ENCODE peak calls at places on chromosomes 1 and 21, in five cellular contexts. One of them, this sample, is unnamed.

GRCh38 chr1:212641956-212642355 is 33.4 kb downstream of the ATF3 start:
- DNase-seq in NB4: no peak
- DNase-seq in CD8-positive, alpha-beta T cell: no peak
- DNase-seq in activated B cell treated with CpG ODN at 0.5 μM for 24 hours: no peak
- DNase-seq in pancreas: no peak
- DNase-seq in this sample: no peak

GRCh38 chr21:40300300-40300699 is 433.1 kb downstream of the PCP4 start:
- DNase-seq in NB4: no peak
- DNase-seq in CD8-positive, alpha-beta T cell: no peak
- DNase-seq in activated B cell treated with CpG ODN at 0.5 μM for 24 hours: no peak
- DNase-seq in pancreas: no peak
- DNase-seq in this sample: no peak

GRCh38 chr1:178886551-178886950 is 15.7 kb upstream of the ANGPTL1 start:
- DNase-seq in NB4: no peak
- DNase-seq in CD8-positive, alpha-beta T cell: no peak
- DNase-seq in activated B cell treated with CpG ODN at 0.5 μM for 24 hours: no peak
- DNase-seq in pancreas: no peak
- DNase-seq in this sample: no peak

GRCh38 chr1:169690489-169690888 is 20.9 kb downstream of the SELL start:
- DNase-seq in NB4: no peak
- DNase-seq in CD8-positive, alpha-beta T cell: no peak
- DNase-seq in activated B cell treated with CpG ODN at 0.5 μM for 24 hours: no peak
- DNase-seq in pancreas: no peak
- DNase-seq in this sample: no peak

GRCh38 chr1:62613890-62614289 is 16.6 kb downstream of the ANGPTL3 start:
- DNase-seq in NB4: no peak
- DNase-seq in CD8-positive, alpha-beta T cell: no peak
- DNase-seq in activated B cell treated with CpG ODN at 0.5 μM for 24 hours: no peak
- DNase-seq in pancreas: no peak
- DNase-seq in this sample: no peak

GRCh38 chr1:238647877-238648276 is 738.5 kb upstream of the CHRM3 start:
- DNase-seq in NB4: peak; percentile 5
- DNase-seq in CD8-positive, alpha-beta T cell: no peak
- DNase-seq in activated B cell treated with CpG ODN at 0.5 μM for 24 hours: no peak
- DNase-seq in pancreas: no peak
- DNase-seq in this sample: no peak

GRCh38 chr1:9182784-9183257 is 51.8 kb upstream of the H6PD start:
- DNase-seq in NB4: no peak
- DNase-seq in CD8-positive, alpha-beta T cell: no peak
- DNase-seq in activated B cell treated with CpG ODN at 0.5 μM for 24 hours: no peak
- DNase-seq in pancreas: no peak
- DNase-seq in this sample: no peak

GRCh38 chr1:226097866-226098625 is 35.5 kb downstream of the H3-3A start:
- DNase-seq in NB4: no peak
- DNase-seq in CD8-positive, alpha-beta T cell: no peak
- DNase-seq in activated B cell treated with CpG ODN at 0.5 μM for 24 hours: no peak
- DNase-seq in pancreas: no peak
- DNase-seq in this sample: no peak

GRCh38 chr1:220669005-220669404 is 21.2 kb upstream of the C1orf115 start:
- DNase-seq in NB4: no peak
- DNase-seq in CD8-positive, alpha-beta T cell: no peak
- DNase-seq in activated B cell treated with CpG ODN at 0.5 μM for 24 hours: no peak
- DNase-seq in pancreas: no peak
- DNase-seq in this sample: no peak

GRCh38 chr1:227170361-227171166 is 147.7 kb downstream of the CDC42BPA start:
- DNase-seq in NB4: no peak
- DNase-seq in CD8-positive, alpha-beta T cell: no peak
- DNase-seq in activated B cell treated with CpG ODN at 0.5 μM for 24 hours: no peak
- DNase-seq in pancreas: no peak
- DNase-seq in this sample: no peak

GRCh38 chr1:5887436-5888290 is 104.6 kb downstream of the NPHP4 start:
- DNase-seq in NB4: no peak
- DNase-seq in CD8-positive, alpha-beta T cell: no peak
- DNase-seq in activated B cell treated with CpG ODN at 0.5 μM for 24 hours: no peak
- DNase-seq in pancreas: no peak
- DNase-seq in this sample: no peak

GRCh38 chr1:89609781-89610456 is 23.0 kb upstream of the LRRC8C start:
- DNase-seq in NB4: no peak
- DNase-seq in CD8-positive, alpha-beta T cell: no peak
- DNase-seq in activated B cell treated with CpG ODN at 0.5 μM for 24 hours: no peak
- DNase-seq in pancreas: no peak
- DNase-seq in this sample: no peak

GRCh38 chr1:52238474-52238873 is 96.6 kb downstream of the ZFYVE9 start:
- DNase-seq in NB4: no peak
- DNase-seq in CD8-positive, alpha-beta T cell: no peak
- DNase-seq in activated B cell treated with CpG ODN at 0.5 μM for 24 hours: no peak
- DNase-seq in pancreas: no peak
- DNase-seq in this sample: no peak

GRCh38 chr1:115112496-115113375 is 23.4 kb upstream of the TSPAN2 start:
- DNase-seq in NB4: peak; percentile 47
- DNase-seq in CD8-positive, alpha-beta T cell: peak; percentile 26
- DNase-seq in activated B cell treated with CpG ODN at 0.5 μM for 24 hours: peak; percentile 45
- DNase-seq in pancreas: peak; percentile 50
- DNase-seq in this sample: no peak

DNA sequence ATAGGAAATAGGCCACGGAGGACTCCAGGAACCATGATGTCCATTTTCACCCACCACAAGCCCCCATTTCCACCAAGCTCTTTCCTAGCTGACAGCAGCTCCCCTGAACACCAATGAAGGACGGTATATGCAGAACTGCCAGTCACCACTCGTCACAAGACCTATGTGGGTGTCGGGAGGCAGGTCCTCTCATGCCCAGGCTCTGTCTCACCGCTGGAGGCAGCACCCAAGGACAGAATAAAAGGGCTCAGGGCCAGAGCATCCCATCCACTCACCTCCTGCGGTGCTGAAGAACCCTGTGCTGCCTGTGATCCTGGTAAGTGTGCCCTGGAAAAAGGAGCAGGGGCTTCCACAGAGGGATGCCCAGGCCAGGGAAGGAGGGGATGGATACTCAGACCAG is at the start of gene LCE1F:
- DNase-seq in NB4: no peak
- DNase-seq in CD8-positive, alpha-beta T cell: no peak
- DNase-seq in activated B cell treated with CpG ODN at 0.5 μM for 24 hours: no peak
- DNase-seq in pancreas: no peak
- DNase-seq in this sample: no peak
- TF ChIP-seq CTCF in NB4: no peak
- TF ChIP-seq CTCF in CD8-positive, alpha-beta T cell: no peak
- TF ChIP-seq CTCF in activated B cell treated with CpG ODN at 0.5 μM for 24 hours: no peak
- TF ChIP-seq CTCF in pancreas: no peak
- TF ChIP-seq CTCF in this sample: no peak

DNA sequence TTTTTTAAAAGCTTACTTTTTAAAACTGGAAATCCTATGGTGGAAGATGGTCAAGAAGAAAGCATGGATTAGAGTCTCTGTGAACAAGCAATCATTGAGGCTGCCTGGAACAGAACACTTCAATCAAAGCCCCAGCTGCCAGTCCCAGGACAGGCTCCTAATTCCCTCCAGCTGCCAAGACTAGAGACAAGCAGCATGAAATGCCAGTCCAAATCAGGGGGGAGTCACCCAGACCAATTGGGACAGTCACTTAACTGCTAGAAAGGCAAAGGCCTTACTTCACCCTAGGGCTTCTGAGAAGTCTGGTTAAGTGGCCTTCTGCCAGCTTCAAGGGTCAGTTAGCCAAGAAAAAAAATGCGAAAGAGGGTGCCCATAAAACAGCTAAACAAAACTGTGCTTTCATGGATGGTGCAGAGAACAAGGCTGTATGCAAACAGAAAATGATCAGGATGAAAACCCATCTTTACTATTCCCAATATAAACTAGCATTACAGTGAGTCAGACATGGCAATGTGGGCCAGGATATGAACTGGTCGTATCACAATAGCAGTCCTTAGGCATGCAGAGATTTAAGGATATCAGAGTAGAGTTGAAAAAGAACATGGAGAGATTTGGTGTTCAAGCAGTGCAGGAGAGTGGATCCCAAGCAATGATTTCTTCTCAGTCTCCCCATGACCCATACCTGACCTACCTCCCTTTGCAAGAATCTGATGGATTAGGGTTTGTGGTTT is 31.0 kb upstream of the MAN1A2 start:
- DNase-seq in NB4: no peak
- DNase-seq in CD8-positive, alpha-beta T cell: no peak
- DNase-seq in activated B cell treated with CpG ODN at 0.5 μM for 24 hours: no peak
- DNase-seq in pancreas: no peak
- DNase-seq in this sample: no peak
- TF ChIP-seq CTCF in NB4: no peak
- TF ChIP-seq CTCF in CD8-positive, alpha-beta T cell: no peak
- TF ChIP-seq CTCF in activated B cell treated with CpG ODN at 0.5 μM for 24 hours: no peak
- TF ChIP-seq CTCF in pancreas: no peak
- TF ChIP-seq CTCF in this sample: no peak

GRCh38 chr21:44265734-44266270 is 4.1 kb upstream of the DNMT3L start:
- DNase-seq in NB4: no peak
- DNase-seq in CD8-positive, alpha-beta T cell: no peak
- DNase-seq in activated B cell treated with CpG ODN at 0.5 μM for 24 hours: no peak
- DNase-seq in pancreas: no peak
- DNase-seq in this sample: no peak

GRCh38 chr21:44263221-44263671 is 1.5 kb upstream of the DNMT3L start:
- DNase-seq in NB4: no peak
- DNase-seq in CD8-positive, alpha-beta T cell: no peak
- DNase-seq in activated B cell treated with CpG ODN at 0.5 μM for 24 hours: no peak
- DNase-seq in pancreas: no peak
- DNase-seq in this sample: no peak

GRCh38 chr21:44271558-44271957 is 9.9 kb upstream of the DNMT3L start:
- DNase-seq in NB4: no peak
- DNase-seq in CD8-positive, alpha-beta T cell: no peak
- DNase-seq in activated B cell treated with CpG ODN at 0.5 μM for 24 hours: no peak
- DNase-seq in pancreas: no peak
- DNase-seq in this sample: no peak

GRCh38 chr21:44263768-44264167 is 2.1 kb upstream of the DNMT3L start:
- DNase-seq in NB4: no peak
- DNase-seq in CD8-positive, alpha-beta T cell: no peak
- DNase-seq in activated B cell treated with CpG ODN at 0.5 μM for 24 hours: no peak
- DNase-seq in pancreas: no peak
- DNase-seq in this sample: no peak

GRCh38 chr21:44267655-44268142 is 6.0 kb upstream of the DNMT3L start:
- DNase-seq in NB4: peak; percentile 55
- DNase-seq in CD8-positive, alpha-beta T cell: peak; percentile 38
- DNase-seq in activated B cell treated with CpG ODN at 0.5 μM for 24 hours: no peak
- DNase-seq in pancreas: no peak
- DNase-seq in this sample: no peak
- TF ChIP-seq CTCF in NB4: no peak
- TF ChIP-seq CTCF in CD8-positive, alpha-beta T cell: peak; percentile 16
- TF ChIP-seq CTCF in activated B cell treated with CpG ODN at 0.5 μM for 24 hours: no peak
- TF ChIP-seq CTCF in pancreas: no peak
- TF ChIP-seq CTCF in this sample: no peak

DNA sequence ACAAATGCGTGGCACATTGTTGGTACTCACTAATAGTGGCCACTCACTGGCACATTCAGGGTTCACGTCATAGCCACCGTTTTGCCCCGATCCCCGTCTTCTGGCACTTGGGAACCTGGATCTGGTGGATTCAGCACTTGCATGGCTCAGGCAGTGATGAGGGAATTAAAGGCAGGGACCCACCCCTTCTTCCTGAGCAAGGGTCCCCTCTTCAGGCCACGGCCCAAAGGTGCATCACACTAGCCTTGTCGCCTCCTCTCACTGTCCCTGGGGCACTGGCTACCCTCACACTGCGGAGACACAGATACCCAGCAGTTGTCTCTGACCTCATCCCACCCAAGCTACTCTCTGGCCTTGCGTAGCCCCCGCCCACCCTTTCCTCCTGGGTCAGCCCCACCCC is 19.9 kb upstream of the LDLRAP1 start:
- DNase-seq in NB4: no peak
- DNase-seq in CD8-positive, alpha-beta T cell: no peak
- DNase-seq in activated B cell treated with CpG ODN at 0.5 μM for 24 hours: no peak
- DNase-seq in pancreas: no peak
- DNase-seq in this sample: no peak
- TF ChIP-seq CTCF in NB4: no peak
- TF ChIP-seq CTCF in CD8-positive, alpha-beta T cell: no peak
- TF ChIP-seq CTCF in activated B cell treated with CpG ODN at 0.5 μM for 24 hours: no peak
- TF ChIP-seq CTCF in pancreas: no peak
- TF ChIP-seq CTCF in this sample: no peak

DNA sequence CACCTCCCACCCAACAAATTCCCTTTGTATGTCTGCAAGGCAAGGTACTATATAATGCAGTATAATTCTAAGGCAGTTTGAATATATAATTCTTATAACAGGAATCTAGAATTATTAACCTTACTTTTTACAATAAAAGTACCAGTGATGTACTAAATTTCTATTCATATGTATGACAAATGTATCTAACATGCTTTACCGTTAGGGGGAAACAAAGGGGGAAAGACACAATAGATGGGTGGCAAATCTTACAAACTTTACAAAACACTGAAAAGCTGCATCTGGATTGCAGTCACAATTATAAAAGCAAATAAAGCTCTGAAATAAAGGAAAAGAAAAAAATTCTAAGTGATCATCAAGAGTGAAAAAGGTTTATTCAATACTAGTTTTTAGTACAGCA is 2.3 kb downstream of the PIK3R3 start:
- DNase-seq in NB4: no peak
- DNase-seq in CD8-positive, alpha-beta T cell: no peak
- DNase-seq in activated B cell treated with CpG ODN at 0.5 μM for 24 hours: no peak
- DNase-seq in pancreas: no peak
- DNase-seq in this sample: no peak
- TF ChIP-seq CTCF in NB4: no peak
- TF ChIP-seq CTCF in CD8-positive, alpha-beta T cell: no peak
- TF ChIP-seq CTCF in activated B cell treated with CpG ODN at 0.5 μM for 24 hours: no peak
- TF ChIP-seq CTCF in pancreas: no peak
- TF ChIP-seq CTCF in this sample: no peak

This sample was measured in omental fat pad.